ENCODE peak calls at places on chromosomes 7 and 10, in eight cellular contexts. S is dorsolateral prefrontal cortex, R is A549, M is uterus, X is transverse colon, A is heart right ventricle, J is brain microvascular endothelial cell, Q is pancreas. D is an unnamed sample.

GRCh38 chr10:67837519-67838314 is at the start of gene DNAJC12:
- DNase-seq in J (peak; percentile 70), Q (peak; percentile 15), M (no peak), X (no peak), R (peak; percentile 56), A (no peak), S (no peak), D (no peak)

GRCh38 chr10:77005901-77006300 is 631.7 kb downstream of the KCNMA1 start:
- DNase-seq in A (no peak), R (no peak), X (no peak), J (no peak), S (no peak), Q (no peak), M (no peak), D (no peak)

GRCh38 chr7:151853896-151854807 is 22.8 kb downstream of the PRKAG2 start:
- DNase-seq in X (no peak), S (no peak), Q (no peak), M (peak; percentile 32), A (no peak), R (no peak), J (no peak), D (peak; percentile 64)

GRCh38 chr10:68111580-68111979 is 2.3 kb downstream of the MYPN start:
- DNase-seq in R (no peak), Q (no peak), M (no peak), S (no peak), X (no peak), J (no peak), A (peak; percentile 22), D (no peak)

GRCh38 chr7:128879939-128880746 is 17.5 kb downstream of the ATP6V1F start:
- DNase-seq in S (peak; percentile 88), J (peak; percentile 54), R (peak; percentile 96), X (peak; percentile 71), Q (peak; percentile 57), A (peak; percentile 54), M (peak; percentile 64), D (peak; percentile 49)

GRCh38 chr10:128629111-128630096 is 503.2 kb upstream of the MKI67 start:
- DNase-seq in M (no peak), Q (no peak), S (no peak), A (no peak), X (no peak), J (peak; percentile 1), R (peak; percentile 15), D (no peak)

GRCh38 chr10:133357293-133358151 is at the start of gene FUOM:
- DNase-seq in J (peak; percentile 44), R (peak; percentile 67), Q (no peak), S (no peak), X (peak; percentile 58), A (peak; percentile 64), M (peak; percentile 39), D (no peak)

GRCh38 chr10:89392974-89393373 is 551 bp downstream of the IFIT1 start:
- DNase-seq in X (peak; percentile 28), Q (no peak), R (no peak), M (peak; percentile 37), J (peak; percentile 65), S (no peak), A (no peak), D (no peak)

GRCh38 chr7:22728416-22729029 is 1.5 kb downstream of the IL6 start:
- DNase-seq in J (peak; percentile 32), M (no peak), A (no peak), S (no peak), X (no peak), R (peak; percentile 47), Q (no peak), D (no peak)

GRCh38 chr10:30057421-30057841 is 2.0 kb downstream of the JCAD start:
- DNase-seq in A (no peak), R (peak; percentile 18), J (no peak), M (no peak), X (no peak), S (no peak), Q (no peak), D (no peak)

GRCh38 chr7:148701414-148701813 is 2.7 kb downstream of the CUL1 start:
- DNase-seq in S (no peak), X (no peak), J (no peak), R (no peak), Q (no peak), M (no peak), A (no peak), D (no peak)

GRCh38 chr10:1526427-1527055 is 210.8 kb downstream of the ADARB2 start:
- DNase-seq in M (no peak), J (no peak), Q (no peak), X (no peak), A (no peak), S (no peak), R (no peak), D (no peak)

GRCh38 chr7:140304071-140304799 is 94.1 kb downstream of the SLC37A3 start:
- DNase-seq in S (no peak), J (no peak), A (no peak), Q (no peak), R (no peak), X (no peak), M (no peak), D (no peak)

GRCh38 chr7:108351715-108352114 is 104.5 kb downstream of the NRCAM start:
- DNase-seq in A (no peak), M (no peak), Q (no peak), R (peak; percentile 55), X (no peak), S (no peak), J (no peak), D (no peak)

GRCh38 chr7:140235114-140235513 is 58.3 kb upstream of the KDM7A start:
- DNase-seq in A (no peak), M (no peak), X (no peak), J (no peak), Q (no peak), R (no peak), S (no peak), D (no peak)

GRCh38 chr10:24255907-24256306 is 47.0 kb downstream of the KIAA1217 start:
- DNase-seq in R (no peak), S (no peak), X (no peak), J (no peak), M (no peak), A (peak; percentile 48), Q (no peak), D (no peak)

GRCh38 chr10:46526682-46527038 is 29.8 kb downstream of the GPRIN2 start:
- DNase-seq in J (no peak), R (peak; percentile 83), S (peak; percentile 41), M (peak; percentile 14), X (peak; percentile 36), Q (no peak), A (no peak), D (no peak)

GRCh38 chr10:3426190-3426845 is 253.7 kb upstream of the PITRM1 start:
- DNase-seq in J (peak; percentile 60), Q (no peak), M (no peak), R (no peak), A (no peak), S (no peak), X (peak; percentile 26), D (no peak)

GRCh38 chr7:155069992-155070827 is at the start of gene HTR5A:
- DNase-seq in A (peak; percentile 83), J (peak; percentile 83), S (peak; percentile 80), Q (peak; percentile 74), R (peak; percentile 78), M (peak; percentile 65), X (peak; percentile 70), D (peak; percentile 77)

GRCh38 chr7:92133737-92134270 is 473 bp downstream of the CYP51A1 start:
- DNase-seq in A (peak; percentile 68), Q (peak; percentile 48), X (peak; percentile 78), S (peak; percentile 76), M (peak; percentile 72), R (peak; percentile 60), J (peak; percentile 51), D (peak; percentile 69)

GRCh38 chr7:92133133-92133736 is 1.0 kb downstream of the CYP51A1 start:
- DNase-seq in S (peak; percentile 42), Q (no peak), X (no peak), A (no peak), J (no peak), R (no peak), M (no peak), D (no peak)

GRCh38 chr7:92131764-92132330 is 2.4 kb downstream of the CYP51A1 start:
- DNase-seq in J (no peak), Q (no peak), A (no peak), R (no peak), X (no peak), S (no peak), M (no peak), D (no peak)

GRCh38 chr7:92134271-92135099 is at the start of gene CYP51A1:
- DNase-seq in X (peak; percentile 96), J (peak; percentile 93), Q (peak; percentile 88), M (peak; percentile 93), S (peak; percentile 93), R (peak; percentile 89), A (peak; percentile 95), D (peak; percentile 94)

GRCh38 chr7:92131093-92131492 is 3.2 kb downstream of the CYP51A1 start:
- DNase-seq in J (no peak), A (no peak), S (no peak), R (no peak), Q (no peak), X (no peak), M (no peak), D (no peak)
- H3K4me3 ChIP-seq in J (no peak overlapping the region), A (no peak overlapping the region), S (no peak overlapping the region), R (no peak overlapping the region), Q (no peak overlapping the region), X (no peak overlapping the region), M (no peak overlapping the region), D (no peak overlapping the region)

GRCh38 chr7:121397346-121397745 is 1.2 kb upstream of the FAM3C start:
- DNase-seq in M (no peak), A (no peak), J (no peak), S (no peak), R (no peak), Q (no peak), X (no peak), D (no peak)

GRCh38 chr7:121398246-121398645 is 2.1 kb upstream of the FAM3C start:
- DNase-seq in J (no peak), M (no peak), R (no peak), Q (peak; percentile 20), A (no peak), X (no peak), S (no peak), D (no peak)

GRCh38 chr7:121404348-121404747 is 8.2 kb upstream of the FAM3C start:
- DNase-seq in M (no peak), X (no peak), R (no peak), A (no peak), Q (no peak), S (no peak), J (no peak), D (no peak)

GRCh38 chr7:121397832-121398231 is 1.7 kb upstream of the FAM3C start:
- DNase-seq in J (no peak), A (no peak), R (peak; percentile 13), Q (no peak), S (no peak), M (no peak), X (no peak), D (no peak)

GRCh38 chr7:121401896-121402295 is 5.8 kb upstream of the FAM3C start:
- DNase-seq in M (no peak), Q (no peak), A (no peak), X (no peak), J (no peak), R (no peak), S (no peak), D (no peak)
- H3K27ac ChIP-seq in M (peak overlapping the region; percentile 54), Q (no peak overlapping the region), A (no peak overlapping the region), X (no peak overlapping the region), J (no peak overlapping the region), R (no peak overlapping the region), S (no peak overlapping the region), D (no peak overlapping the region)

GRCh38 chr7:127844707-127845331 is 186.4 kb downstream of the LRRC4 start:
- DNase-seq in Q (peak; percentile 58), X (peak; percentile 61), J (peak; percentile 20), M (peak; percentile 48), S (no peak), A (peak; percentile 27), R (no peak), D (peak; percentile 33)
- H3K4me3 ChIP-seq in Q (no peak overlapping the region), X (no peak overlapping the region), J (no peak overlapping the region), M (no peak overlapping the region), S (no peak overlapping the region), A (no peak overlapping the region), R (no peak overlapping the region), D (no peak overlapping the region)

GRCh38 chr7:54833021-54833467 is 74.0 kb upstream of the SEC61G start:
- DNase-seq in S (no peak), Q (no peak), M (no peak), X (no peak), J (no peak), A (no peak), R (no peak), D (no peak)
- H3K27ac ChIP-seq in S (no peak overlapping the region), Q (no peak overlapping the region), M (no peak overlapping the region), X (no peak overlapping the region), J (no peak overlapping the region), A (no peak overlapping the region), R (peak overlapping the region; percentile 82), D (no peak overlapping the region)

D was measured in lung.